ENCODE peak calls at places on chromosomes 16 and 17, in four cellular contexts. One of them, this sample, is unnamed.

GRCh38 chr16:56872863-56873391 is 7.9 kb downstream of the SLC12A3 start:
- DNase-seq in BE2C: no peak
- DNase-seq in A549: no peak
- DNase-seq in caudate nucleus: no peak
- DNase-seq in this sample: no peak

GRCh38 chr17:74760404-74761105 is 12.1 kb downstream of the NHERF1 start:
- DNase-seq in BE2C: peak
- DNase-seq in A549: no peak
- DNase-seq in caudate nucleus: no peak
- DNase-seq in this sample: no peak

GRCh38 chr16:52095466-52095865 is 451.5 kb downstream of the TOX3 start:
- DNase-seq in BE2C: no peak
- DNase-seq in A549: no peak
- DNase-seq in caudate nucleus: no peak
- DNase-seq in this sample: no peak

GRCh38 chr16:56513972-56514371 is 5.9 kb downstream of the BBS2 start:
- DNase-seq in BE2C: peak
- DNase-seq in A549: peak
- DNase-seq in caudate nucleus: no peak
- DNase-seq in this sample: peak

GRCh38 chr17:63181856-63182255 is 215.8 kb downstream of the TANC2 start:
- DNase-seq in BE2C: no peak
- DNase-seq in A549: no peak
- DNase-seq in caudate nucleus: no peak
- DNase-seq in this sample: no peak

GRCh38 chr16:30521873-30522641 is 4.3 kb downstream of the ZNF768 start:
- DNase-seq in BE2C: no peak
- DNase-seq in A549: peak
- DNase-seq in caudate nucleus: no peak
- DNase-seq in this sample: no peak

GRCh38 chr16:88116121-88116900 is 165.1 kb downstream of the BANP start:
- DNase-seq in BE2C: no peak
- DNase-seq in A549: no peak
- DNase-seq in caudate nucleus: no peak
- DNase-seq in this sample: no peak

GRCh38 chr17:75404223-75404738 is 1.2 kb downstream of the GRB2 start:
- DNase-seq in BE2C: peak
- DNase-seq in A549: peak
- DNase-seq in caudate nucleus: peak
- DNase-seq in this sample: peak

GRCh38 chr17:72576289-72576759 is 455.5 kb downstream of the SOX9 start:
- DNase-seq in BE2C: no peak
- DNase-seq in A549: no peak
- DNase-seq in caudate nucleus: no peak
- DNase-seq in this sample: no peak

GRCh38 chr17:77491921-77492445 is 351.2 kb downstream of the SEC14L1 start:
- DNase-seq in BE2C: no peak
- DNase-seq in A549: no peak
- DNase-seq in caudate nucleus: no peak
- DNase-seq in this sample: no peak

GRCh38 chr17:70527364-70527888 is 358.1 kb downstream of the KCNJ2 start:
- DNase-seq in BE2C: no peak
- DNase-seq in A549: no peak
- DNase-seq in caudate nucleus: no peak
- DNase-seq in this sample: no peak

GRCh38 chr16:10740000-10740844 is 3.4 kb upstream of the NUBP1 start:
- DNase-seq in BE2C: no peak
- DNase-seq in A549: no peak
- DNase-seq in caudate nucleus: no peak
- DNase-seq in this sample: no peak

GRCh38 chr17:76789235-76789788 is 51.4 kb downstream of the MFSD11 start:
- DNase-seq in BE2C: peak
- DNase-seq in A549: no peak
- DNase-seq in caudate nucleus: no peak
- DNase-seq in this sample: no peak